ENCODE peak calls at places on chromosomes 3 and 15, in nine cellular contexts. G, Y, I, H, B, T, E, Q and V are unnamed samples.

GRCh38 chr3:13307041-13307440 is 113.1 kb downstream of the NUP210 start:
- DNase-seq in T (no peak), Y (no peak), B (peak), G (no peak), E (no peak), H (no peak), Q (no peak), I (no peak), V (no peak)

GRCh38 chr15:25437751-25438600 is 848 bp downstream of the UBE3A start:
- DNase-seq in G (peak), I (peak), Q (peak), Y (peak), T (no peak), E (no peak), B (peak), H (peak), V (peak)

GRCh38 chr3:144809381-144809780 is 837.8 kb downstream of the DIPK2A start:
- DNase-seq in Q (no peak), E (no peak), Y (no peak), T (no peak), B (no peak), H (no peak), I (no peak), G (no peak), V (no peak)

GRCh38 chr3:118966700-118967099 is 67.9 kb downstream of the IGSF11 start:
- DNase-seq in E (no peak), Q (no peak), H (peak), Y (no peak), I (no peak), G (no peak), B (no peak), T (no peak), V (no peak)

GRCh38 chr3:134797816-134798451 is 2.9 kb downstream of the EPHB1 start:
- DNase-seq in H (peak), Q (no peak), I (no peak), B (no peak), E (no peak), G (no peak), Y (no peak), T (no peak), V (no peak)

GRCh38 chr3:39325223-39325622 is 4.3 kb upstream of the CCR8 start:
- DNase-seq in Y (no peak), Q (no peak), G (no peak), T (no peak), H (no peak), B (no peak), I (no peak), E (no peak), V (no peak)

GRCh38 chr3:112390783-112391641 is 58.1 kb downstream of the CD200 start:
- DNase-seq in H (peak), I (no peak), B (no peak), G (peak), Q (no peak), Y (peak), E (no peak), T (peak), V (peak)

GRCh38 chr3:148379763-148380162 is 317.9 kb upstream of the AGTR1 start:
- DNase-seq in Q (no peak), T (peak), G (peak), E (no peak), H (peak), B (no peak), Y (peak), I (no peak), V (peak)

GRCh38 chr3:158531334-158531733 is 39.7 kb upstream of the MLF1 start:
- DNase-seq in Y (no peak), T (no peak), G (peak), E (no peak), B (no peak), Q (no peak), I (no peak), H (no peak), V (no peak)

GRCh38 chr3:114504941-114505632 is 211.3 kb downstream of the TIGIT start:
- DNase-seq in G (peak), T (no peak), Y (no peak), I (no peak), E (no peak), H (no peak), Q (no peak), B (no peak), V (no peak)

GRCh38 chr3:102790742-102791141 is 355.9 kb downstream of the ZPLD1 start:
- DNase-seq in Q (no peak), H (no peak), B (no peak), I (no peak), G (peak), E (no peak), Y (no peak), T (no peak), V (no peak)

GRCh38 chr3:78507196-78507984 is 1260.4 kb downstream of the ROBO1 start:
- DNase-seq in I (no peak), T (no peak), Q (no peak), Y (no peak), E (no peak), B (no peak), G (peak), H (no peak), V (peak)

GRCh38 chr3:157921767-157922166 is 184.5 kb downstream of the SHOX2 start:
- DNase-seq in B (no peak), H (no peak), T (peak), Q (no peak), Y (no peak), E (no peak), I (no peak), G (no peak), V (peak)

GRCh38 chr3:46221936-46222335 is 13.8 kb upstream of the CCR1 start:
- DNase-seq in G (no peak), I (no peak), E (no peak), Q (no peak), B (no peak), H (no peak), Y (no peak), T (no peak), V (no peak)

GRCh38 chr15:70483513-70483912 is 279.8 kb downstream of the UACA start:
- DNase-seq in G (no peak), H (no peak), T (no peak), Y (no peak), I (no peak), E (no peak), Q (no peak), B (no peak), V (no peak)

GRCh38 chr3:47780727-47781325 is 867 bp downstream of the SMARCC1 start:
- DNase-seq in H (no peak), E (no peak), Y (no peak), B (no peak), T (no peak), Q (no peak), I (no peak), G (peak), V (peak)

GRCh38 chr15:47983533-47983932 is 137.3 kb upstream of the SLC24A5 start:
- DNase-seq in I (no peak), B (no peak), E (no peak), H (peak), Y (no peak), T (no peak), Q (no peak), G (no peak), V (no peak)

GRCh38 chr3:138364356-138365252 is 16.2 kb downstream of the MRAS start:
- DNase-seq in Q (no peak), B (no peak), G (no peak), E (no peak), Y (no peak), H (no peak), T (no peak), I (no peak), V (no peak)

GRCh38 chr15:62491642-62492041 is 326.6 kb upstream of the C2CD4B start:
- DNase-seq in Y (peak), I (no peak), B (no peak), Q (no peak), T (no peak), E (no peak), H (no peak), G (no peak), V (peak)

GRCh38 chr15:65757256-65757655 is 34.8 kb downstream of the DENND4A start:
- DNase-seq in G (no peak), H (no peak), T (no peak), Y (no peak), I (no peak), Q (no peak), B (no peak), E (no peak), V (peak)

GRCh38 chr3:15345051-15345607 is 12.7 kb upstream of the SH3BP5 start:
- DNase-seq in Q (no peak), Y (no peak), T (no peak), H (no peak), B (no peak), E (no peak), G (no peak), I (no peak), V (no peak)

GRCh38 chr3:22089284-22089683 is 338.3 kb upstream of the ZNF385D start:
- DNase-seq in E (no peak), I (no peak), Q (no peak), G (peak), B (no peak), H (peak), Y (peak), T (no peak), V (peak)

GRCh38 chr3:179606534-179607085 is 2.0 kb downstream of the NDUFB5 start:
- DNase-seq in T (no peak), B (no peak), E (no peak), G (no peak), Q (no peak), Y (no peak), H (no peak), I (no peak), V (peak)

GRCh38 chr3:103706671-103707070 is 1271.9 kb downstream of the ZPLD1 start:
- DNase-seq in E (no peak), H (no peak), B (no peak), Y (no peak), I (no peak), T (no peak), Q (no peak), G (peak), V (no peak)

GRCh38 chr15:41930867-41931222 is 37.0 kb upstream of the SPTBN5 start:
- DNase-seq in B (no peak), Y (no peak), H (no peak), I (no peak), G (no peak), Q (no peak), E (no peak), T (no peak), V (no peak)

GRCh38 chr15:66078196-66078928 is 175.2 kb downstream of the MEGF11 start:
- DNase-seq in H (no peak), E (no peak), B (no peak), Q (peak), G (no peak), I (no peak), Y (no peak), T (no peak), V (no peak)

GRCh38 chr3:55189359-55189801 is 261.5 kb upstream of the LRTM1 start:
- DNase-seq in H (no peak), G (no peak), T (peak), Y (peak), Q (no peak), I (no peak), E (no peak), B (no peak), V (peak)

GRCh38 chr3:140128217-140129137 is 193.5 kb downstream of the CLSTN2 start:
- DNase-seq in E (no peak), G (peak), T (peak), B (peak), I (no peak), H (peak), Y (peak), Q (no peak), V (peak)

DNA sequence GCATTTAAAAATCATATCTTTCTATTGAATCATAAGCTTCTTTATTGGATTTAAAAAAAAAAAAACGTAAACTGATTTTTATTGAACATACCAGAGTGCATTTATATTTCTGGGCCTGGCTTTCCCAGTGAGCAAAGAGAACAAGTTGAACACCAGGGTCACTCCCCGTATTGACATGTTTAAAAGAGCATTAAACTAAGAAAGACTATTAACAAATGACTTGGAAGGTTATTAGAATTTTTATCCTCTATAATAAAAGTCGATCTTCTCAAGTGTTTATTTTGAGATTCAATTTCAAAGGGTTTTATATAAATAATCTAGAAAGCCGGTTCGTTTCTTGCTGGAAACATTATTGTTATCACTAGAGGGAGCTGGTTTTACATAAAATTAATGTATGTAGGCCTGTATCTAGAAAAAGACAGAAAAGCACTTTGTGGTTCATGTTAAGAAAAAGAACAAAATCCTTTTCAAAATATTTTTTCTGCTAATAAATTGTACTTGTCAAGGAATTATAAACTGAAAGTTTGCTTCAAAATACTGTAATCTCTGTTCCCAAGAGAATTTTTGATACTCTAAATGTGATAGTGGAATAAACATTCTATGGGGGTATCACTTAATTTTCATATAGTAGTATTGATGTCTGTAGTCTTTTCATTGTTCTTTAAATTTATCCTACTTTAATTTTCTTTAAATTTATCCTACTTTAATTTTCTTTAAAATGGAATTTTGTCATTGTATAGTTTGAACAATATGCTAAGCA is 321.8 kb upstream of the MME start:
- DNase-seq in I (no peak), T (no peak), H (no peak), G (peak), Y (peak), Q (no peak), B (no peak), E (no peak), V (peak)
- TF ChIP-seq CTCF in I (peak), T (peak), H (peak), G (peak), Y (peak), Q (no peak), B (peak), E (peak), V (peak)

DNA sequence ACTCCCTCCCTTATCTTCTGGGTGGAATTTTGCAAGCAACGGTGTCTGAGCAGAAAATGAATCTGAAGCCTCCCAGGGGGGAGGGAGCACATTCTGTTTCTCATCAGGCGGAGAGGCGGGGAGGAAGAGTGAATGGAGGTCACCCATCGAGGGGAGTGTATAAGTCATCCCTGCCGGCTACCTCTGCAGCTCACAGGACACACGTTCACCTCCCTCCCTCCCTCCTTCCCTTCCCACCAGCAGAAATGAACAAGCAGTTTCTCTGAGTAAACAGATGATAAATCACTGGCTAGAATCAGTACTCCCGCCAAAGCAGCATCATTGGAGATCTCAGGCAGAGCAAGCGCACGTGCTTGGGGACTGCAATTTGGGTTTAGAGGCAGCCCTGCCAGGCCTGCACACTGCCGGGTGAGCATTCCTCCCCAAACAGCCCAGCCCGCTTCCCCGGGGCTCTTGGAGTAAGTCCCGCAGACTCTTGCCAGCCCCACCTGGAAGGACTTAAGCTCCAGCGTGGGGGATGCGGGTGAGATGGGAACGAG is 38.3 kb downstream of the CPN2 start:
- DNase-seq in I (peak), H (peak), T (no peak), B (peak), E (no peak), Q (peak), Y (no peak), G (peak), V (peak)
- H3K4me3 ChIP-seq in I (no peak), H (no peak), T (no peak), B (no peak), E (no peak), Q (no peak), Y (no peak), G (no peak), V (no peak)

GRCh38 chr15:57743424-57743823 is 36.9 kb downstream of the POLR2M start:
- DNase-seq in Q (no peak), H (peak), G (no peak), I (no peak), T (no peak), E (no peak), B (no peak), Y (no peak), V (no peak)
- TF ChIP-seq CTCF in Q (no peak), H (peak), G (peak), I (no peak), T (no peak), E (no peak), B (no peak), Y (peak), V (peak)

GRCh38 chr3:54122046-54122801 is at the start of gene CACNA2D3:
- DNase-seq in G (no peak), Y (no peak), T (no peak), H (peak), Q (peak), E (no peak), I (no peak), B (peak), V (peak)
- H3K4me3 ChIP-seq in G (peak), Y (peak), T (no peak), H (peak), Q (peak), E (peak), I (peak), B (peak), V (no peak)

GRCh38 chr15:89898146-89898545 is 4.4 kb upstream of the AP3S2 start:
- DNase-seq in G (no peak), I (no peak), E (no peak), Q (no peak), T (no peak), Y (no peak), B (no peak), H (no peak), V (no peak)
- TF ChIP-seq CTCF in G (no peak), I (no peak), E (no peak), Q (no peak), T (no peak), Y (no peak), B (no peak), H (no peak), V (no peak)